ENCODE peak calls at places on chromosomes 4 and X, in nine cellular contexts. R is mesenchymal stem cell, S is cardiac septum, C is hippocampal formation, V is ascending aorta, X is anterior cingulate cortex, E is RKO, L is tibial nerve, I is adrenal gland. J is an unnamed sample.

GRCh38 chrX:154369453-154370299 is 4.8 kb downstream of the FLNA start:
- DNase-seq in I (peak), X (peak), V (peak), E (peak), R (peak), C (peak), S (peak), L (peak), J (peak)

GRCh38 chrX:102345916-102346315 is 93.9 kb downstream of the NXF2B start:
- DNase-seq in I (peak), X (no peak), E (peak), L (peak), V (peak), S (peak), C (no peak), R (peak), J (no peak)

GRCh38 chr4:100347241-100347640 is 157.0 kb upstream of the DDIT4L start:
- DNase-seq in V (no peak), S (no peak), E (no peak), C (no peak), I (no peak), X (no peak), R (no peak), L (no peak), J (no peak)

GRCh38 chrX:15854080-15854655 is 445 bp downstream of the AP1S2 start:
- DNase-seq in X (peak), C (no peak), I (peak), L (peak), R (peak), V (peak), E (peak), S (peak), J (peak)

GRCh38 chr4:124953059-124953850 is 240.7 kb upstream of the ANKRD50 start:
- DNase-seq in I (no peak), R (peak), S (no peak), C (no peak), E (no peak), X (no peak), L (no peak), V (no peak), J (no peak)

GRCh38 chr4:6658635-6659075 is 18.2 kb downstream of the MRFAP1 start:
- DNase-seq in S (no peak), I (peak), V (no peak), X (peak), R (peak), L (no peak), C (peak), E (no peak), J (peak)

GRCh38 chr4:177214935-177215334 is 94.7 kb upstream of the NEIL3 start:
- DNase-seq in R (no peak), I (no peak), X (no peak), V (no peak), S (no peak), C (no peak), L (no peak), E (no peak), J (no peak)

GRCh38 chr4:31370866-31371465 is 650.8 kb downstream of the PCDH7 start:
- DNase-seq in R (peak), X (no peak), L (no peak), V (no peak), I (no peak), S (no peak), E (peak), C (no peak), J (peak)

GRCh38 chr4:69823481-69824186 is 36.3 kb downstream of the SULT1E1 start:
- DNase-seq in R (peak), I (peak), E (peak), V (no peak), L (no peak), X (no peak), C (no peak), S (no peak), J (no peak)

J was measured in midbrain.